ENCODE peak calls at places on chromosomes 5 and 9, in nine cellular contexts. N, A, L, B, M, R, Y, S and Z are unnamed samples.

GRCh38 chr9:97848237-97848581 is 4.8 kb upstream of the FOXE1 start:
- DNase-seq in N (no peak), A (no peak), L (no peak), B (no peak), M (no peak), R (no peak), Y (no peak), S (no peak), Z (no peak)

GRCh38 chr5:90434116-90434714 is 24.7 kb upstream of the CETN3 start:
- DNase-seq in N (no peak), A (peak; percentile 31), L (no peak), B (peak; percentile 55), M (no peak), R (peak; percentile 76), Y (peak; percentile 75), S (peak; percentile 45), Z (no peak)

GRCh38 chr5:139404484-139404840 is 573 bp upstream of the SPATA24 start:
- DNase-seq in N (no peak), A (no peak), L (no peak), B (no peak), M (no peak), R (no peak), Y (no peak), S (no peak), Z (no peak)

GRCh38 chr5:135437796-135438560 is 9.2 kb downstream of the DCANP1 start:
- DNase-seq in N (no peak), A (peak; percentile 44), L (no peak), B (no peak), M (peak; percentile 62), R (peak; percentile 67), Y (no peak), S (peak; percentile 37), Z (peak; percentile 80)

GRCh38 chr9:137490532-137491186 is 31.5 kb upstream of the NSMF start:
- DNase-seq in N (no peak), A (no peak), L (no peak), B (no peak), M (no peak), R (no peak), Y (peak; percentile 26), S (no peak), Z (no peak)

GRCh38 chr9:28925184-28925583 is 1351.9 kb upstream of the C9orf72 start:
- DNase-seq in N (no peak), A (no peak), L (no peak), B (no peak), M (no peak), R (peak; percentile 1), Y (no peak), S (no peak), Z (no peak)

GRCh38 chr5:55338810-55339243 is 31.0 kb downstream of the MTREX start:
- DNase-seq in N (no peak), A (no peak), L (no peak), B (peak; percentile 63), M (no peak), R (no peak), Y (no peak), S (no peak), Z (no peak)

GRCh38 chr9:124198948-124199347 is 58.8 kb upstream of the NEK6 start:
- DNase-seq in N (no peak), A (no peak), L (no peak), B (no peak), M (no peak), R (no peak), Y (no peak), S (no peak), Z (no peak)

GRCh38 chr5:16805478-16805877 is 130.6 kb downstream of the MYO10 start:
- DNase-seq in N (no peak), A (no peak), L (no peak), B (no peak), M (no peak), R (no peak), Y (no peak), S (no peak), Z (no peak)

GRCh38 chr9:93451762-93452709 is 551 bp downstream of the FAM120A start:
- DNase-seq in N (peak; percentile 52), A (no peak), L (peak; percentile 29), B (peak; percentile 66), M (no peak), R (peak; percentile 20), Y (peak; percentile 55), S (peak; percentile 42), Z (no peak)

GRCh38 chr9:124747065-124747464 is 24.0 kb downstream of the NR6A1 start:
- DNase-seq in N (no peak), A (no peak), L (no peak), B (no peak), M (no peak), R (no peak), Y (no peak), S (no peak), Z (no peak)

GRCh38 chr5:10335711-10336470 is 17.6 kb upstream of the MARCHF6 start:
- DNase-seq in N (no peak), A (no peak), L (no peak), B (no peak), M (no peak), R (no peak), Y (no peak), S (peak; percentile 2), Z (no peak)

GRCh38 chr5:149203896-149204544 is 62.7 kb downstream of the ABLIM3 start:
- DNase-seq in N (no peak), A (no peak), L (no peak), B (no peak), M (no peak), R (no peak), Y (no peak), S (no peak), Z (no peak)

GRCh38 chr5:1845696-1846095 is 37.0 kb downstream of the IRX4 start:
- DNase-seq in N (no peak), A (no peak), L (no peak), B (no peak), M (no peak), R (no peak), Y (no peak), S (no peak), Z (no peak)

GRCh38 chr5:4627887-4628286 is 512.2 kb upstream of the ADAMTS16 start:
- DNase-seq in N (no peak), A (no peak), L (no peak), B (no peak), M (no peak), R (no peak), Y (no peak), S (no peak), Z (no peak)

GRCh38 chr9:136085815-136086212 is 9.3 kb downstream of the NACC2 start:
- DNase-seq in N (peak; percentile 84), A (no peak), L (no peak), B (no peak), M (no peak), R (no peak), Y (no peak), S (peak; percentile 17), Z (peak; percentile 58)

GRCh38 chr5:146072595-146072994 is 32.8 kb downstream of the PLAC8L1 start:
- DNase-seq in N (no peak), A (no peak), L (no peak), B (no peak), M (no peak), R (no peak), Y (no peak), S (no peak), Z (no peak)

GRCh38 chr5:125559296-125559695 is 812.9 kb upstream of the ZNF608 start:
- DNase-seq in N (no peak), A (peak; percentile 2), L (no peak), B (no peak), M (no peak), R (peak; percentile 44), Y (no peak), S (no peak), Z (no peak)

GRCh38 chr9:81573415-81574321 is 115.7 kb downstream of the TLE1 start:
- DNase-seq in N (no peak), A (no peak), L (no peak), B (no peak), M (no peak), R (no peak), Y (no peak), S (no peak), Z (no peak)

GRCh38 chr5:143258559-143259253 is 144.8 kb downstream of the NR3C1 start:
- DNase-seq in N (no peak), A (no peak), L (no peak), B (no peak), M (no peak), R (no peak), Y (no peak), S (no peak), Z (no peak)